ENCODE peak calls at places on chromosomes 6 and 20, in four cellular contexts. One of them, this sample, is unnamed.

GRCh38 chr6:80029442-80029841 is 25.0 kb downstream of the TTK start:
- DNase-seq in progenitor cell of endocrine pancreas: no peak
- DNase-seq in lower lobe of right lung: no peak
- DNase-seq in CD4-positive, alpha-beta T cell: no peak
- DNase-seq in this sample: no peak

GRCh38 chr6:62013719-62014118 is 272.3 kb downstream of the KHDRBS2 start:
- DNase-seq in progenitor cell of endocrine pancreas: no peak
- DNase-seq in lower lobe of right lung: no peak
- DNase-seq in CD4-positive, alpha-beta T cell: no peak
- DNase-seq in this sample: no peak

GRCh38 chr20:4026093-4026601 is 10.8 kb upstream of the RNF24 start:
- DNase-seq in progenitor cell of endocrine pancreas: no peak
- DNase-seq in lower lobe of right lung: no peak
- DNase-seq in CD4-positive, alpha-beta T cell: no peak
- DNase-seq in this sample: no peak

GRCh38 chr6:133254552-133255228 is 13.5 kb downstream of the EYA4 start:
- DNase-seq in progenitor cell of endocrine pancreas: no peak
- DNase-seq in lower lobe of right lung: no peak
- DNase-seq in CD4-positive, alpha-beta T cell: no peak
- DNase-seq in this sample: no peak

GRCh38 chr6:157090736-157091135 is 232.6 kb downstream of the TMEM242 start:
- DNase-seq in progenitor cell of endocrine pancreas: no peak
- DNase-seq in lower lobe of right lung: no peak
- DNase-seq in CD4-positive, alpha-beta T cell: no peak
- DNase-seq in this sample: no peak

GRCh38 chr20:45818239-45818638 is 5.8 kb downstream of the UBE2C start:
- DNase-seq in progenitor cell of endocrine pancreas: no peak
- DNase-seq in lower lobe of right lung: no peak
- DNase-seq in CD4-positive, alpha-beta T cell: no peak
- DNase-seq in this sample: no peak

GRCh38 chr6:38933426-38933825 is 115.2 kb upstream of the GLP1R start:
- DNase-seq in progenitor cell of endocrine pancreas: no peak
- DNase-seq in lower lobe of right lung: no peak
- DNase-seq in CD4-positive, alpha-beta T cell: no peak
- DNase-seq in this sample: no peak

GRCh38 chr20:13953227-13953626 is 37.2 kb downstream of the SEL1L2 start:
- DNase-seq in progenitor cell of endocrine pancreas: no peak
- DNase-seq in lower lobe of right lung: no peak
- DNase-seq in CD4-positive, alpha-beta T cell: no peak
- DNase-seq in this sample: no peak

GRCh38 chr6:167827062-167827587 is 414 bp downstream of the AFDN start:
- DNase-seq in progenitor cell of endocrine pancreas: peak; percentile 56
- DNase-seq in lower lobe of right lung: peak; percentile 68
- DNase-seq in CD4-positive, alpha-beta T cell: no peak
- DNase-seq in this sample: peak; percentile 39

GRCh38 chr6:28863607-28864320 is 60.0 kb downstream of the TRIM27 start:
- DNase-seq in progenitor cell of endocrine pancreas: peak; percentile 76
- DNase-seq in lower lobe of right lung: peak; percentile 73
- DNase-seq in CD4-positive, alpha-beta T cell: peak; percentile 79
- DNase-seq in this sample: peak; percentile 85

GRCh38 chr6:157809613-157810012 is 13.4 kb upstream of the SNX9 start:
- DNase-seq in progenitor cell of endocrine pancreas: no peak
- DNase-seq in lower lobe of right lung: no peak
- DNase-seq in CD4-positive, alpha-beta T cell: no peak
- DNase-seq in this sample: no peak

GRCh38 chr20:1440024-1440423 is 26.6 kb downstream of the NSFL1C start:
- DNase-seq in progenitor cell of endocrine pancreas: no peak
- DNase-seq in lower lobe of right lung: no peak
- DNase-seq in CD4-positive, alpha-beta T cell: no peak
- DNase-seq in this sample: no peak

GRCh38 chr20:53032021-53033001 is 60.2 kb downstream of the TSHZ2 start:
- DNase-seq in progenitor cell of endocrine pancreas: no peak
- DNase-seq in lower lobe of right lung: no peak
- DNase-seq in CD4-positive, alpha-beta T cell: no peak
- DNase-seq in this sample: no peak

GRCh38 chr6:4059115-4059777 is 19.7 kb downstream of the FAM217A start:
- DNase-seq in progenitor cell of endocrine pancreas: no peak
- DNase-seq in lower lobe of right lung: no peak
- DNase-seq in CD4-positive, alpha-beta T cell: peak; percentile 46
- DNase-seq in this sample: no peak

GRCh38 chr6:41638801-41639555 is 710 bp downstream of the MDFI start:
- DNase-seq in progenitor cell of endocrine pancreas: no peak
- DNase-seq in lower lobe of right lung: peak; percentile 43
- DNase-seq in CD4-positive, alpha-beta T cell: no peak
- DNase-seq in this sample: peak; percentile 41

GRCh38 chr6:111015656-111016190 is 33.9 kb downstream of the RPF2 start:
- DNase-seq in progenitor cell of endocrine pancreas: no peak
- DNase-seq in lower lobe of right lung: no peak
- DNase-seq in CD4-positive, alpha-beta T cell: no peak
- DNase-seq in this sample: no peak

GRCh38 chr6:158799051-158799792 is 19.9 kb downstream of the EZR start:
- DNase-seq in progenitor cell of endocrine pancreas: no peak
- DNase-seq in lower lobe of right lung: no peak
- DNase-seq in CD4-positive, alpha-beta T cell: no peak
- DNase-seq in this sample: no peak

GRCh38 chr6:153503810-153504209 is 372.7 kb upstream of the RGS17 start:
- DNase-seq in progenitor cell of endocrine pancreas: no peak
- DNase-seq in lower lobe of right lung: no peak
- DNase-seq in CD4-positive, alpha-beta T cell: no peak
- DNase-seq in this sample: no peak

GRCh38 chr20:22700387-22700786 is 116.0 kb upstream of the FOXA2 start:
- DNase-seq in progenitor cell of endocrine pancreas: no peak
- DNase-seq in lower lobe of right lung: no peak
- DNase-seq in CD4-positive, alpha-beta T cell: no peak
- DNase-seq in this sample: no peak

GRCh38 chr20:26218301-26218700 is 521.6 kb upstream of the ZNF337 start:
- DNase-seq in progenitor cell of endocrine pancreas: no peak
- DNase-seq in lower lobe of right lung: no peak
- DNase-seq in CD4-positive, alpha-beta T cell: no peak
- DNase-seq in this sample: no peak

GRCh38 chr6:138986578-138986977 is 1.5 kb downstream of the REPS1 start:
- DNase-seq in progenitor cell of endocrine pancreas: no peak
- DNase-seq in lower lobe of right lung: no peak
- DNase-seq in CD4-positive, alpha-beta T cell: no peak
- DNase-seq in this sample: no peak

GRCh38 chr6:157539421-157539822 is 158.4 kb downstream of the ZDHHC14 start:
- DNase-seq in progenitor cell of endocrine pancreas: no peak
- DNase-seq in lower lobe of right lung: no peak
- DNase-seq in CD4-positive, alpha-beta T cell: no peak
- DNase-seq in this sample: no peak

GRCh38 chr6:128487746-128488145 is 32.7 kb downstream of the PTPRK start:
- DNase-seq in progenitor cell of endocrine pancreas: no peak
- DNase-seq in lower lobe of right lung: no peak
- DNase-seq in CD4-positive, alpha-beta T cell: no peak
- DNase-seq in this sample: no peak

GRCh38 chr6:25295651-25296050 is 16.5 kb downstream of the CARMIL1 start:
- DNase-seq in progenitor cell of endocrine pancreas: no peak
- DNase-seq in lower lobe of right lung: no peak
- DNase-seq in CD4-positive, alpha-beta T cell: no peak
- DNase-seq in this sample: no peak

GRCh38 chr20:16498526-16499140 is 74.6 kb downstream of the KIF16B start:
- DNase-seq in progenitor cell of endocrine pancreas: no peak
- DNase-seq in lower lobe of right lung: no peak
- DNase-seq in CD4-positive, alpha-beta T cell: no peak
- DNase-seq in this sample: no peak

GRCh38 chr20:59042151-59042795 is at the start of gene PRELID3B:
- DNase-seq in progenitor cell of endocrine pancreas: no peak
- DNase-seq in lower lobe of right lung: no peak
- DNase-seq in CD4-positive, alpha-beta T cell: no peak
- DNase-seq in this sample: no peak

DNA sequence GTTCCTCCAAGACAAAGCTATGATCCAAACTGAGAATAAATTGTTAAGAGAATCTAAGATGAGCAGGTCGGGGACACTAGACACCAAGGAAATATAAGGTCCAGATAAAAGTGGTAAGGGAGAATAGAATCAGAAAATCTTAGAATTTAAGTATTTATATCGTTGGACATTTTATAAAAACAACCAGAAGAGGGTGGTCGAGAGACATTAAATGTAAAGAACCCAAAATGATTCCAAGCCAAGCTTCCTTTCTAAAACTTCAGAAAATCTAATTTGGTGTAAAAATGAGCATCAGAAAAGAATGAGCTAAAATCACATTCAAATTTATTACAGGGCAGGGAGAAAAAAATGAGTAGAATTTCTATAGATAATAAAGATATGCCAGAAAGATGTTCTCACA is 97.8 kb upstream of the OGFRL1 start:
- DNase-seq in progenitor cell of endocrine pancreas: no peak
- DNase-seq in lower lobe of right lung: no peak
- DNase-seq in CD4-positive, alpha-beta T cell: no peak
- DNase-seq in this sample: no peak
- TF ChIP-seq CTCF in progenitor cell of endocrine pancreas: peak; percentile 46
- TF ChIP-seq CTCF in lower lobe of right lung: peak; percentile 34
- TF ChIP-seq CTCF in CD4-positive, alpha-beta T cell: peak; percentile 51
- TF ChIP-seq CTCF in this sample: peak; percentile 55

GRCh38 chr6:117469356-117469755 is 13.1 kb upstream of the DCBLD1 start:
- DNase-seq in progenitor cell of endocrine pancreas: no peak
- DNase-seq in lower lobe of right lung: no peak
- DNase-seq in CD4-positive, alpha-beta T cell: no peak
- DNase-seq in this sample: no peak

GRCh38 chr6:117467876-117468275 is 14.6 kb upstream of the DCBLD1 start:
- DNase-seq in progenitor cell of endocrine pancreas: no peak
- DNase-seq in lower lobe of right lung: no peak
- DNase-seq in CD4-positive, alpha-beta T cell: no peak
- DNase-seq in this sample: no peak

GRCh38 chr6:117465691-117466090 is 16.8 kb upstream of the DCBLD1 start:
- DNase-seq in progenitor cell of endocrine pancreas: no peak
- DNase-seq in lower lobe of right lung: no peak
- DNase-seq in CD4-positive, alpha-beta T cell: no peak
- DNase-seq in this sample: no peak

GRCh38 chr6:117459447-117459944 is 23.0 kb upstream of the DCBLD1 start:
- DNase-seq in progenitor cell of endocrine pancreas: no peak
- DNase-seq in lower lobe of right lung: no peak
- DNase-seq in CD4-positive, alpha-beta T cell: no peak
- DNase-seq in this sample: no peak

DNA sequence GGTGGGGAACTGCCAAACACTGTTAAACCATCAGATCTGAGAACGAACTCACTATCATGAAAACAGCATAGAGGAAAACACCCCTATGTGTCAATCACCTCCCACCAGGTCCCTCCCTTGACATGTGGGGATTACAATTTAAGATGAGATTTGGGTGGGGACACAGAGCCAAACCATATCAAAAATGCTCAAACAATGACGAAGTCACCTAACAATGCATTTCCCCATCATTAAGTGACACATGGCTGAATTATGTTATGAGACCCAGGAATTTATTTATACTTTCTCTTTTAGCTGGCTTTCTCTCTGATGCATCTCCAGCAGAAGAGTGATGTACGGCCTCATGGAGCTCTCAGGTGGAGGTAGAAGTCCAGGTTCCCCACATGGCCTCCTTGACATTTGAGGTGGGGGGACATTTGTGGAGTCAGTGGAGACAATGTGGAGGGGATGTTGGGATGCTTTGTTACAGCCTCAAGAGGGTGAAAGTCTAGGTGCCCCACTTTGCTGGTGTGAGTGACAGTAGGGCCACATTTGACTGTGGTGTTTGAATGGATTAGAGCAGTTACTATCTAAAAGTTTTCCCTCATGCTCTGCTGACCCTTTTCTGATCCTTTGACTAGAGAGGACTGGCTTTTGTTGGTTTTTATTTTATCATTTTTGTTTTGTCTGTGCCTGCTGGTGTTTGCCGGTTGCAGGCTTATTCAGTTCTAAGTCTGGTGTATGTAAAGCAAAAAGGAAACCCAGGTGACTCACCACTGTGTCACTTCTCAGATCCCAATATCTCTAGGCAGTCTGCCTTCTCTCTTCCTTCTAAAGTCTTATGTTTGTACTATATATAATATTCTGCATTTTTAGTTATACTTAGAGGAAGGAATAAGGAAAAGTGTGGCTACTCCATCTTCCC is 18.5 kb upstream of the DCBLD1 start:
- DNase-seq in progenitor cell of endocrine pancreas: no peak
- DNase-seq in lower lobe of right lung: no peak
- DNase-seq in CD4-positive, alpha-beta T cell: no peak
- DNase-seq in this sample: no peak
- TF ChIP-seq CTCF in progenitor cell of endocrine pancreas: no peak
- TF ChIP-seq CTCF in lower lobe of right lung: no peak
- TF ChIP-seq CTCF in CD4-positive, alpha-beta T cell: no peak
- TF ChIP-seq CTCF in this sample: no peak

GRCh38 chr6:18985061-18985460 is 597.9 kb downstream of the RNF144B start:
- DNase-seq in progenitor cell of endocrine pancreas: no peak
- DNase-seq in lower lobe of right lung: no peak
- DNase-seq in CD4-positive, alpha-beta T cell: no peak
- DNase-seq in this sample: no peak

GRCh38 chr6:18985958-18986357 is 598.8 kb downstream of the RNF144B start:
- DNase-seq in progenitor cell of endocrine pancreas: no peak
- DNase-seq in lower lobe of right lung: no peak
- DNase-seq in CD4-positive, alpha-beta T cell: no peak
- DNase-seq in this sample: no peak

DNA sequence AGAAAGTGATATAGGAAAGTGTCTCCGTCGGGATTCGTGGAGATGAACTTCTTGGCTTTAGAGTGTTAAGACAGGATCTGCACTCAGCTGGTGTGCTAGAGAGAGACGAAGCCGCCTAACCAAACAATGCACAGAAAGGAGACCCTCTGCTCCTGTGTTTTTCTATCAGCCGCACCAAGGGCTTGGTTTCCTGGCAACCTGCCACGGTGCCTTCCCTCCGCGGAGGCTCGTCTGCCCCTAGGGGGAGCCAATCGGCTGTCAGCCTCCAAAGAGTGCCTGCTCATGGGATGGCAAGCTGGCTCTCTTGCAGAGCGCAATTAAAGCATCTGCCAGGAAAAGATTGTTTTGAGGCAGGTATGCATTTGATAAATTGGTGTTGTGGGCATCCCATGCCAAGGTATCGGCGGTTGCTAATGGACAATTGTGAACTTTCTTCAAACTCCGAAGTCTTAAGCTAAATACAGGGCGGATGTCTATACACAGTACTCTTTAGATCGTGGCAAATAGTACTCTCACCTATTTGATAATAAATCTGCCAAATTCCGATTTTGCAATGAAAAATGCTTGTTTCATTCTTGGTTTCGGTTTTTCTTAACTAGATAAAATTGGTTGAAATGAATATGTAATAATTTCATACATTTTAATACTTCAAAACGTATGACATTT is 603.3 kb downstream of the RNF144B start:
- DNase-seq in progenitor cell of endocrine pancreas: peak; percentile 70
- DNase-seq in lower lobe of right lung: peak; percentile 77
- DNase-seq in CD4-positive, alpha-beta T cell: peak; percentile 2
- DNase-seq in this sample: peak; percentile 84
- TF ChIP-seq CTCF in progenitor cell of endocrine pancreas: peak; percentile 76
- TF ChIP-seq CTCF in lower lobe of right lung: peak; percentile 68
- TF ChIP-seq CTCF in CD4-positive, alpha-beta T cell: no peak
- TF ChIP-seq CTCF in this sample: peak; percentile 72

GRCh38 chr20:49320460-49320859 is 42.6 kb upstream of the ZNFX1 start:
- DNase-seq in progenitor cell of endocrine pancreas: no peak
- DNase-seq in lower lobe of right lung: no peak
- DNase-seq in CD4-positive, alpha-beta T cell: no peak
- DNase-seq in this sample: no peak
- TF ChIP-seq CTCF in progenitor cell of endocrine pancreas: peak; percentile 36
- TF ChIP-seq CTCF in lower lobe of right lung: peak; percentile 15
- TF ChIP-seq CTCF in CD4-positive, alpha-beta T cell: no peak
- TF ChIP-seq CTCF in this sample: peak; percentile 38

This sample was measured in neural crest cell.